ENCODE peak calls at places on chromosomes 4 and X, in four cellular contexts. B is retinal pigment epithelial cell; F is activated CD8-positive, alpha-beta T cell treated with anti-CD3 and anti-CD28 coated beads for 36 hours; Z is WERI-Rb-1. C is an unnamed sample.

GRCh38 chrX:43881410-43882293 is 598 bp downstream of the MAOB start:
- DNase-seq in B (no peak), F (no peak), Z (no peak), C (no peak)

GRCh38 chrX:145848451-145848850 is 30.8 kb downstream of the SLITRK2 start:
- DNase-seq in B (no peak), F (no peak), Z (no peak), C (no peak)

GRCh38 chr4:16045687-16046086 is 38.1 kb downstream of the PROM1 start:
- DNase-seq in B (no peak), F (no peak), Z (no peak), C (no peak)

GRCh38 chr4:66465111-66465510 is 794.8 kb upstream of the EPHA5 start:
- DNase-seq in B (no peak), F (no peak), Z (no peak), C (no peak)

GRCh38 chrX:123797543-123798447 is 62.1 kb upstream of the XIAP start:
- DNase-seq in B (peak), F (peak), Z (no peak), C (no peak)

GRCh38 chr4:170231377-170231776 is 141.6 kb upstream of the AADAT start:
- DNase-seq in B (no peak), F (no peak), Z (no peak), C (no peak)

GRCh38 chrX:101659601-101660063 is at the start of gene ARMCX2:
- DNase-seq in B (no peak), F (peak), Z (peak), C (peak)

GRCh38 chrX:40406330-40406859 is 174.4 kb upstream of the ATP6AP2 start:
- DNase-seq in B (no peak), F (no peak), Z (peak), C (no peak)

GRCh38 chr4:6546681-6547447 is 28.1 kb upstream of the MAN2B2 start:
- DNase-seq in B (no peak), F (peak), Z (peak), C (peak)

GRCh38 chr4:35689866-35690265 is 554.4 kb downstream of the ARAP2 start:
- DNase-seq in B (peak), F (no peak), Z (no peak), C (no peak)

GRCh38 chrX:69896046-69896445 is 153.7 kb downstream of the AWAT2 start:
- DNase-seq in B (no peak), F (no peak), Z (no peak), C (no peak)

GRCh38 chrX:943035-943434 is 269.4 kb downstream of the CRLF2 start:
- DNase-seq in B (no peak), F (no peak), Z (no peak), C (no peak)

GRCh38 chrX:63283331-63283730 is 67.8 kb downstream of the SPIN4 start:
- DNase-seq in B (no peak), F (no peak), Z (no peak), C (no peak)

GRCh38 chrX:39402158-39402557 is 600.9 kb downstream of the MID1IP1 start:
- DNase-seq in B (no peak), F (no peak), Z (no peak), C (no peak)

GRCh38 chr4:69689530-69690111 is 36.6 kb upstream of the UGT2A1 start:
- DNase-seq in B (peak), F (no peak), Z (no peak), C (no peak)

GRCh38 chr4:26175016-26175786 is 145.6 kb upstream of the RBPJ start:
- DNase-seq in B (no peak), F (peak), Z (no peak), C (no peak)

GRCh38 chr4:150540959-150541360 is 41.0 kb upstream of the MAB21L2 start:
- DNase-seq in B (no peak), F (no peak), Z (no peak), C (no peak)

GRCh38 chrX:153340111-153340510 is 6.2 kb downstream of the ZNF275 start:
- DNase-seq in B (no peak), F (no peak), Z (no peak), C (no peak)

GRCh38 chr4:5708829-5709680 is 696 bp upstream of the EVC2 start:
- DNase-seq in B (no peak), F (no peak), Z (peak), C (peak)

GRCh38 chr4:11566440-11567022 is 137.8 kb upstream of the HS3ST1 start:
- DNase-seq in B (no peak), F (no peak), Z (no peak), C (no peak)

GRCh38 chr4:103918214-103918613 is 198.4 kb upstream of the TACR3 start:
- DNase-seq in B (no peak), F (no peak), Z (no peak), C (no peak)

GRCh38 chr4:2402053-2402452 is 16.4 kb downstream of the ZFYVE28 start:
- DNase-seq in B (no peak), F (peak), Z (peak), C (peak)

GRCh38 chr4:44257461-44257860 is 191.1 kb downstream of the KCTD8 start:
- DNase-seq in B (no peak), F (no peak), Z (no peak), C (no peak)

GRCh38 chrX:7088968-7089615 is 58.4 kb upstream of the STS start:
- DNase-seq in B (no peak), F (peak), Z (peak), C (peak)

GRCh38 chrX:111387470-111387869 is 24.5 kb downstream of the DCX start:
- DNase-seq in B (no peak), F (no peak), Z (no peak), C (no peak)

GRCh38 chr4:162509333-162509732 is 345.5 kb upstream of the FSTL5 start:
- DNase-seq in B (no peak), F (no peak), Z (no peak), C (no peak)
- TF ChIP-seq CTCF in B (no peak), F (no peak), Z (no peak), C (no peak)

DNA sequence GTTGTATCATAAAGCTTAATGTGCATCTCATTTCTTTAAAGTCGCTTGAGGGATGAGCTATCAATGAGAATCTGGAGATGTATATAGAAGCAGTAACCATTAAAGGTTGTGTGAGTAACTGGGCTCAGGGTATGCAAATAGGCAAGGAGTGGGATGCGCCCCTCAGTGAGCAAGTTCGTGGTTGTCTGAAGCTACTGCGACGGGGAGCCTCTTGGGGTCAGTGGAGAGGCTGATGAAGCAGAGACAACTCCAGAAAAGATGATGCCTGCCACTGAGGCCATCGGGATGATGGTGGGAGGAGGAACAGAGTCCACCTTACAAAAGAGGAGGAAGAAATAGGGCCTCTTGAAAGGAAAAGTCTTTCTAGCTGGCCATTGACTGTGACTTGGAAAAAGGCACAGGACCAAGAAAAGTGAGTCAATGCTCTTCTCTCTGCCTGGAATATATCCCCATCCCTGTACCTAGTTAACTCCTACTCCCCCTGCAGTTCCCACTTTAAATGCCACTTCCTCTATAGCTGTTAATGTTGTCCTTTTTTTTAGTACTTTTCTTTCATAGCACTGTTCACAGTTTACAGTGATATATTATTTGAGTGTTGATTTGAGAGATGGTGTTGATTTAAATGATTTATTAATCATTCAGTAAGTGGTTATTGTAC is 51.4 kb upstream of the LSM6 start:
- DNase-seq in B (no peak), F (peak), Z (no peak), C (no peak)
- TF ChIP-seq CTCF in B (peak), F (no peak), Z (no peak), C (no peak)

GRCh38 chrX:55342533-55343501 is 78.1 kb upstream of the PAGE3 start:
- DNase-seq in B (no peak), F (peak), Z (peak), C (no peak)
- TF ChIP-seq CTCF in B (no peak), F (peak), Z (peak), C (no peak)

DNA sequence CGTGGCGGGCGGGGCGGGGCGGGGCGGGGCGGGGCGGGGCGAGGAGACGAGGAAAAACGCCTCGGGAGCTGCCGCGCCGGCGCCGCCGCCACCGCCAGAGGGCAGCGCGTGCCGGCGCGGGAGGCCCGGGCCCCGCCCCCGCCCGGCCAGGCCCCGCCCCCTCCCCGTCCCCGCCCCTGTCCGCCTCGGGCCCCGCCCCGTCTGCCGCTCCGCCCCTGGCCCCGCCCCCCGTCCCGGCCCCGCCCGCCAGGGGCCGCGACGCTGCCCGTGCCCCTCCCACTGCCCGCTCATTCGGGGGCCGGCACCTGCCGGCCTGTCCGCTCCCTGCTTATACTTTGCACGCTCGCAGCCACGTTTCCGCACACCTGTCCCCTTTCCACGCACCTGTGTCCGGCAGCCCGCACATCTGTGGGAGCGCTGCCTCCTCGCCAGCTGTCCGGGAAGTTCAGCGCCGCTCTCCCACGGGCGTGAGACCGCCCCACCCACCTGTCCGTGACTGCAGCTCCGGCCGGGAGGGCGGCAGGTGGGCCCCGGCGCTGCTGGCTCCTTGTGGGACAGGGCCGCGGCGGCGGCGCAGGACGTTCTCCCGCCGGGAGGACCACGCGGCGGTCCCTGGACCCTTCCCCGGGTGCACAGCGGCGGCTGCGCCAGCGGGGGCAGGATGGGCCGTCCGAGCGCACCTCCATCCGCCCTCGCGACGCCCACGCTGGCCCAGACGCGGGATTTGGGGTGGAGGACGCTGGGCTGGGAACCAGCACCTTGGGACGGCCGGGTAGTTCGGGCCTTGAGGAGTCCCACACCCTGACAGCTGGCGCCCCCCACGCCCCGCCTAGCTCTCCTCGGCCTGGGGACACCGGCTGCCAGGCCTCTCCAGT is 1.5 kb upstream of the FGFRL1 start:
- DNase-seq in B (no peak), F (peak), Z (peak), C (peak)
- TF ChIP-seq CTCF in B (no peak), F (peak), Z (peak), C (peak)

DNA sequence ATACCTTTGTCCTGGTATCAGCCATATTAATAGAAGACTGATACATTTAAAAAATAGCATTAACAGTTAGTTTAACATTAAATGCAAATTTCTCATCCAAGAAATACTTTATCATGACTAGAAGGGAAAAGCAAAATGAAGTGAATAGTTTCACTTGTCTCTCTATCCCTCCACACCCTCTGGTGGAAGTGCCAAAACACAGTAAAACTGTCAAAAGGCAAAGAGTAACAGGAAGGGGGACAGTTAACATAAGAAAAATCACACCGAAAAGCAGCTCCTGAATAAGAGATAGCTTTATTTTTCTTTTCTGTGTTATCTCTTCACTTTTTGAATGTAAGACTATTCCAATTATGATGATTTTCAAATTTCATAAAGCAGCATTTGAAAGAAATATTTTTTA is 187.2 kb downstream of the FBXW7 start:
- DNase-seq in B (no peak), F (no peak), Z (no peak), C (no peak)
- TF ChIP-seq CTCF in B (peak), F (no peak), Z (no peak), C (peak)

GRCh38 chr4:142353149-142353738 is 492.9 kb downstream of the INPP4B start:
- DNase-seq in B (peak), F (no peak), Z (no peak), C (peak)
- TF ChIP-seq CTCF in B (peak), F (peak), Z (peak), C (peak)

DNA sequence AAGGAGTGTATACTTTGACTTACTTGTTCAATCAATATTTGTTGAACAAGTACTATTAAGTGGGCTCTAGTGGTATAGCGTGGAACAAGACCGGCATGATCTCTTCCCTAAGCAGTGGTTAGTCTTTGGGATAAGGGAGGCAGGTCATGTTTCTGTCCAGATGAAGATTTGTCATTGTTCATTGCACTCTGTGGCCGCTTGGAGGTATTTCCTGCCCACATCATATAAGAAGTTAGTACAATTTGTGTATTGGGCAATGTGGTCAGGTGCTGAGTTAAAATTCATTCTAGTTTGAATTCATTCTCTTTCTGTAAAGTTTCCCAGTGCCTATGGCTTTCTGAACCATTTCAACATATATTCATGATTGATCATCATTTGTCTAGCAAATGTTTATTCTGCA is 101.1 kb upstream of the SHISA3 start:
- DNase-seq in B (no peak), F (no peak), Z (no peak), C (no peak)
- TF ChIP-seq CTCF in B (no peak), F (no peak), Z (no peak), C (no peak)

GRCh38 chrX:129522184-129523059 is 868 bp downstream of the SMARCA1 start:
- DNase-seq in B (no peak), F (peak), Z (peak), C (peak)
- TF ChIP-seq CTCF in B (peak), F (no peak), Z (no peak), C (no peak)

GRCh38 chrX:16140983-16141382 is 17.6 kb downstream of the GRPR start:
- DNase-seq in B (no peak), F (no peak), Z (no peak), C (no peak)

GRCh38 chrX:16140448-16140847 is 17.1 kb downstream of the GRPR start:
- DNase-seq in B (no peak), F (peak), Z (no peak), C (no peak)

GRCh38 chrX:16137416-16138107 is 14.2 kb downstream of the GRPR start:
- DNase-seq in B (no peak), F (no peak), Z (no peak), C (no peak)

GRCh38 chrX:16136080-16136479 is 12.7 kb downstream of the GRPR start:
- DNase-seq in B (no peak), F (no peak), Z (no peak), C (no peak)

GRCh38 chrX:16138108-16138427 is 14.7 kb downstream of the GRPR start:
- DNase-seq in B (no peak), F (no peak), Z (no peak), C (no peak)
- TF ChIP-seq CTCF in B (no peak), F (no peak), Z (peak), C (no peak)